ENCODE peak calls at places on chromosomes 2 and 18, in seven cellular contexts. W, I, E, T, J, N and Q are unnamed samples.

GRCh38 chr2:236875906-236876505 is 209.7 kb upstream of the COPS8 start:
- DNase-seq in W (no peak), I (peak), E (no peak), T (no peak), J (peak), N (no peak), Q (no peak)

GRCh38 chr18:11398625-11399024 is 210.8 kb upstream of the SLC35G4 start:
- DNase-seq in W (no peak), I (no peak), E (no peak), T (no peak), J (no peak), N (peak), Q (no peak)

GRCh38 chr2:96920801-96921560 is 51.1 kb upstream of the SEMA4C start:
- DNase-seq in W (no peak), I (no peak), E (no peak), T (no peak), J (no peak), N (no peak), Q (no peak)

GRCh38 chr2:28435796-28436425 is 43.3 kb downstream of the FOSL2 start:
- DNase-seq in W (no peak), I (no peak), E (no peak), T (no peak), J (no peak), N (no peak), Q (no peak)

GRCh38 chr2:162118166-162119031 is 33.6 kb downstream of the GCG start:
- DNase-seq in W (no peak), I (peak), E (no peak), T (no peak), J (peak), N (peak), Q (no peak)

GRCh38 chr2:120481446-120482194 is 135.7 kb downstream of the INHBB start:
- DNase-seq in W (no peak), I (no peak), E (peak), T (peak), J (no peak), N (no peak), Q (peak)

GRCh38 chr2:42906557-42907380 is 114.4 kb upstream of the HAAO start:
- DNase-seq in W (peak), I (peak), E (peak), T (no peak), J (peak), N (peak), Q (no peak)

GRCh38 chr2:11093467-11093866 is 61.8 kb upstream of the SLC66A3 start:
- DNase-seq in W (no peak), I (no peak), E (no peak), T (no peak), J (no peak), N (no peak), Q (no peak)

GRCh38 chr2:54767921-54768320 is 44.5 kb downstream of the EML6 start:
- DNase-seq in W (no peak), I (no peak), E (no peak), T (no peak), J (no peak), N (peak), Q (no peak)

GRCh38 chr2:227582369-227582768 is 16.3 kb upstream of the SCYGR2 start:
- DNase-seq in W (no peak), I (no peak), E (no peak), T (no peak), J (no peak), N (no peak), Q (no peak)

GRCh38 chr2:133439281-133439920 is 128.9 kb downstream of the NCKAP5 start:
- DNase-seq in W (no peak), I (no peak), E (no peak), T (no peak), J (no peak), N (no peak), Q (no peak)

GRCh38 chr2:202774104-202774503 is 97.5 kb downstream of the ICA1L start:
- DNase-seq in W (no peak), I (no peak), E (no peak), T (no peak), J (no peak), N (no peak), Q (no peak)

GRCh38 chr2:128606837-128607236 is 288.2 kb upstream of the HS6ST1 start:
- DNase-seq in W (no peak), I (no peak), E (no peak), T (peak), J (no peak), N (no peak), Q (peak)

GRCh38 chr2:9373047-9373446 is 50.3 kb downstream of the ITGB1BP1 start:
- DNase-seq in W (no peak), I (no peak), E (no peak), T (no peak), J (no peak), N (no peak), Q (no peak)

GRCh38 chr2:236775521-236775920 is 205.9 kb downstream of the ACKR3 start:
- DNase-seq in W (no peak), I (no peak), E (no peak), T (no peak), J (no peak), N (no peak), Q (no peak)

GRCh38 chr2:20674974-20675679 is 8.2 kb downstream of the GDF7 start:
- DNase-seq in W (no peak), I (peak), E (no peak), T (no peak), J (peak), N (peak), Q (no peak)

GRCh38 chr2:95728878-95729511 is 137.2 kb downstream of the TRIM43 start:
- DNase-seq in W (peak), I (peak), E (peak), T (peak), J (peak), N (peak), Q (no peak)

GRCh38 chr2:157853211-157853610 is 22.9 kb downstream of the ACVR1 start:
- DNase-seq in W (no peak), I (no peak), E (no peak), T (no peak), J (no peak), N (no peak), Q (no peak)

DNA sequence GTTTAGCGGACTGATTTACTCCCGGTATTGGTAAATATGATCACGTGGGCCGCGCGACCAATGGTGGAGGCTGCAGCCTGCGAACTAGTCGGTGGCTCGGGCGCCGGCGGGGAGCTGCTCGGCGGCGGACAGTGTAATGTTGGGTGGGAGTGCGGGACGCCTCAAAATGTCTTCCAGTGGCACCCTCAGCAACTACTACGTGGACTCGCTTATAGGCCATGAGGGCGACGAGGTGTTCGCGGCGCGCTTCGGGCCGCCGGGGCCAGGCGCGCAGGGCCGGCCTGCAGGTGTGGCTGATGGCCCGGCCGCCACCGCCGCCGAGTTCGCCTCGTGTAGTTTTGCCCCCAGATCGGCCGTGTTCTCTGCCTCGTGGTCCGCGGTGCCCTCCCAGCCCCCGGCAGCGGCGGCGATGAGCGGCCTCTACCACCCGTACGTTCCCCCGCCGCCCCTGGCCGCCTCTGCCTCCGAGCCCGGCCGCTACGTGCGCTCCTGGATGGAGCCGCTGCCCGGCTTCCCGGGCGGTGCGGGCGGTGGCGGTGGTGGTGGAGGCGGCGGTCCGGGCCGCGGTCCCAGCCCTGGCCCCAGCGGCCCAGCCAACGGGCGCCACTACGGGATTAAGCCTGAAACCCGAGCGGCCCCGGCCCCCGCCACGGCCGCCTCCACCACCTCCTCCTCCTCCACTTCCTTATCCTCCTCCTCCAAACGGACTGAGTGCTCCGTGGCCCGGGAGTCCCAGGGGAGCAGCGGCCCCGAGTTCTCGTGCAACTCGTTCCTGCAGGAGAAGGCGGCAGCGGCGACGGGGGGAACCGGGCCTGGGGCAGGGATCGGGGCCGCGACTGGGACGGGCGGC is at the start of gene HOXD9:
- DNase-seq in W (no peak), I (no peak), E (peak), T (no peak), J (peak), N (no peak), Q (no peak)
- H3K27ac ChIP-seq in W (no peak), I (no peak), E (peak), T (no peak), J (peak), N (no peak), Q (no peak)

GRCh38 chr2:218168016-218168415 is 1.3 kb upstream of the CXCR1 start:
- DNase-seq in W (no peak), I (no peak), E (no peak), T (no peak), J (no peak), N (peak), Q (no peak)

GRCh38 chr2:218169757-218170546 is 3.2 kb upstream of the CXCR1 start:
- DNase-seq in W (no peak), I (no peak), E (no peak), T (no peak), J (no peak), N (peak), Q (no peak)

GRCh38 chr2:218166791-218167190 is at the start of gene CXCR1:
- DNase-seq in W (no peak), I (no peak), E (no peak), T (no peak), J (no peak), N (no peak), Q (no peak)

GRCh38 chr2:218172808-218173207 is 6.0 kb upstream of the CXCR1 start:
- DNase-seq in W (no peak), I (no peak), E (no peak), T (no peak), J (no peak), N (no peak), Q (no peak)

GRCh38 chr2:218168635-218169462 is 2.1 kb upstream of the CXCR1 start:
- DNase-seq in W (peak), I (peak), E (peak), T (peak), J (peak), N (peak), Q (no peak)
- TF ChIP-seq CTCF in W (peak), I (peak), E (peak), T (peak), J (peak), N (peak), Q (peak)

GRCh38 chr18:61702007-61702406 is 190.8 kb downstream of the RNF152 start:
- DNase-seq in W (no peak), I (no peak), E (no peak), T (no peak), J (no peak), N (peak), Q (no peak)
- H3K27ac ChIP-seq in W (no peak), I (peak), E (no peak), T (no peak), J (no peak), N (peak), Q (peak)

DNA sequence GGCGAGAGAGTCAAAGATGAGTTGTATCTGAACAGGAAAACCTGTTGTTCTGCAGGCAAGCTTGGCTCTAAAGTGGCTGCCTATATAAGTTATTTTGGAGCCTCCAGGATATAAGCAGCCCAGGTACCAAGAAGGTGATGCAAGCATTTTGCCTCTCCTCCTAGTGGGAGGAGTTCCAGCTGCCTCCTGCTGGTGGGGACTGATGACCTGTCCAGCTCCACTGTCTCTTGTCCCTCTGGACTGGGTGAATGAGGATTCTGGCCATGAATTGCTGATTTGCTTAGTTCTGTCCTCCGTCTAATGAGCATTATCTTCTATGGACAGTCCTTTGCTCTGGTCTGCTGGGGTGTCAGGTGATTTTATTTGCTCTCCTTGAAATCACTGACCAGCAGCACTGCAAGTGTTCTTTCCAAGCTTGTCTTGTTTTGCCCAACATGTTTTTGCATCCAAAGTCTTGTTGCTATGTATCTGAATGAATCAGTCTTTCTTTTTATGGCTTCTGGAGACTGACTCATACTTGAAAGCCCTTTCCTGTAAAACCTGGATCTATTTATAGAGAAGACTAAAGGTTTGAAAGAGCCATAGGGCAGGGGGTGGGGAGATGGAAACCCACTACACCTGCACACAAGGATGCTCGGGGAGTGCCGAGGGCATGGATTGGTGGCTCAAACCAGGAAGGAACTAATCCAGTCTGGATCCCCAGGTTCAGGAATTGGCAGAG is 40.6 kb upstream of the EFHD1 start:
- DNase-seq in W (peak), I (no peak), E (no peak), T (no peak), J (no peak), N (peak), Q (no peak)
- TF ChIP-seq CTCF in W (no peak), I (no peak), E (peak), T (no peak), J (peak), N (no peak), Q (peak)

GRCh38 chr2:167353605-167354280 is 465.5 kb downstream of the XIRP2 start:
- DNase-seq in W (no peak), I (no peak), E (no peak), T (no peak), J (no peak), N (no peak), Q (no peak)
- H3K27ac ChIP-seq in W (no peak), I (no peak), E (no peak), T (no peak), J (no peak), N (no peak), Q (no peak)

DNA sequence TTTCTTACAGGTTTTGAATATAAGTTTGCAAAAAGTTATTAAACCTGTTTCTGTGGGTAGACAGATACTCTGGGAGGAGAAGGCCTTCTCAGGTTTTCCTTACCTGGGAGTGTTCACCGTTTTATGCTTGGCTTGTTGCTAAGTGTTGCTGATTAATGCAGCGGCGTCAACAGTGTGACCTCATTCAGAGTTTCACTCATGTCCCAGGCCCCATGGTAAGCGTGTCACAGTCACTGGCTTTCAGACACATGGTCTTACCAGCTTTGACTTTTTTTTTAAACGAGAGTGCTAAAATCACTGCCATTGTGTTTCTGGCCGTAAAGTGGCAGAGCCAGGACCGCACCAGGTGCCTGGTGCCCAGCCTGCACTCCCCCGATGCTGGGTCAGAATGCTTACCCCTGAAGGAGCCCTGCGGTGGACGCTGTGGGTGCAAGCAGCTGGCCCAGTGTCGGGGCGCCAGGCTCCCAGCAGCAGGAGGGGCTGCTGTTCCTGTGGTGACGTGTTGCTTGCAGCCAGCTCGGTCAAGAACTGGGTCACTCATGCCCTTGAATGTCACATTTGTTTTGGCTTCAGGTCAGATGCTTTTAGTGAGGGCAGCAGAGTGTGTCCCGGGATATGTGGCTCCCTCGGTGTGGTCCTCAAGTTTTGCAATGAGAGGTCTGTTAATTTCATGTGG is 3.5 kb downstream of the CAPN10 start:
- DNase-seq in W (no peak), I (no peak), E (no peak), T (peak), J (peak), N (no peak), Q (peak)
- TF ChIP-seq CTCF in W (no peak), I (no peak), E (no peak), T (no peak), J (no peak), N (no peak), Q (no peak)

GRCh38 chr2:47063159-47063930 is 91.8 kb downstream of the STPG4 start:
- DNase-seq in W (no peak), I (no peak), E (no peak), T (no peak), J (no peak), N (no peak), Q (no peak)

GRCh38 chr2:47065343-47065742 is 89.8 kb downstream of the STPG4 start:
- DNase-seq in W (no peak), I (no peak), E (no peak), T (no peak), J (no peak), N (no peak), Q (no peak)

GRCh38 chr2:47067788-47068407 is 87.2 kb downstream of the STPG4 start:
- DNase-seq in W (no peak), I (no peak), E (no peak), T (no peak), J (no peak), N (no peak), Q (no peak)

GRCh38 chr2:47064076-47064475 is 91.0 kb downstream of the STPG4 start:
- DNase-seq in W (no peak), I (no peak), E (no peak), T (no peak), J (no peak), N (no peak), Q (no peak)

DNA sequence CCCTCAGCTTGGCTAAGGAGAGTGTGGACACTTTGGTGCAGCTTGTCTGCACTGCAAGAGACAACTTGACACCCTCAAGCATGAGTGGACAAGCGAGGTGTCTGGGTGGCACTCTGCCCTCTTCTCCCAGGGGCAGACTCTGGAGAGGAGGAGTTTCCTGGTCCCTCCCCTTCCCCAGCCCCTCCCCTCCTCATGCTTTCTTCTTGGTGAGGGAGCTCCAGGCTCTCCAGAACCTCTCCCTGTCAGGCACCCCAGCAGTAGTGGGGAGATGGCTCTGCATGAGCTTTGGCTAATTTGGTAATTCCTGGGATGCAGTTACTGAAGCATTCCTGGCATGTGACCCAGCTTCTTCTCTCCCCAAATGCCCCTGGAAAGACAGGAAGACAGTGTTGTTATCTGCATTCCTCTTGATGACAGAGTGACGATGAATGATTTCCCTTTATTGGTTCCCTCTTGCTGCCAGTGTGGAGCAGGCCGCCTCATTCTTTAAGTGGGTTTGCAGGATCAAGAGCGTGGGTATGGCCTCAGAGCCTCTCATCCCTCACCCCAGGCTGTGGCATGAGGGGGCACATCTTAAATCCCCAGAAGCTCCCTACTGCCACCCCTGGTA is 89.2 kb downstream of the STPG4 start:
- DNase-seq in W (no peak), I (peak), E (no peak), T (no peak), J (no peak), N (peak), Q (no peak)
- H3K27ac ChIP-seq in W (no peak), I (peak), E (no peak), T (peak), J (no peak), N (peak), Q (peak)

GRCh38 chr2:18154812-18155211 is 276.3 kb downstream of the KCNS3 start:
- DNase-seq in W (no peak), I (no peak), E (no peak), T (no peak), J (no peak), N (no peak), Q (no peak)
- TF ChIP-seq CTCF in W (no peak), I (no peak), E (no peak), T (no peak), J (no peak), N (no peak), Q (no peak)

GRCh38 chr2:57726294-57726693 is 320.3 kb upstream of the VRK2 start:
- DNase-seq in W (no peak), I (no peak), E (no peak), T (no peak), J (no peak), N (no peak), Q (no peak)

DNA sequence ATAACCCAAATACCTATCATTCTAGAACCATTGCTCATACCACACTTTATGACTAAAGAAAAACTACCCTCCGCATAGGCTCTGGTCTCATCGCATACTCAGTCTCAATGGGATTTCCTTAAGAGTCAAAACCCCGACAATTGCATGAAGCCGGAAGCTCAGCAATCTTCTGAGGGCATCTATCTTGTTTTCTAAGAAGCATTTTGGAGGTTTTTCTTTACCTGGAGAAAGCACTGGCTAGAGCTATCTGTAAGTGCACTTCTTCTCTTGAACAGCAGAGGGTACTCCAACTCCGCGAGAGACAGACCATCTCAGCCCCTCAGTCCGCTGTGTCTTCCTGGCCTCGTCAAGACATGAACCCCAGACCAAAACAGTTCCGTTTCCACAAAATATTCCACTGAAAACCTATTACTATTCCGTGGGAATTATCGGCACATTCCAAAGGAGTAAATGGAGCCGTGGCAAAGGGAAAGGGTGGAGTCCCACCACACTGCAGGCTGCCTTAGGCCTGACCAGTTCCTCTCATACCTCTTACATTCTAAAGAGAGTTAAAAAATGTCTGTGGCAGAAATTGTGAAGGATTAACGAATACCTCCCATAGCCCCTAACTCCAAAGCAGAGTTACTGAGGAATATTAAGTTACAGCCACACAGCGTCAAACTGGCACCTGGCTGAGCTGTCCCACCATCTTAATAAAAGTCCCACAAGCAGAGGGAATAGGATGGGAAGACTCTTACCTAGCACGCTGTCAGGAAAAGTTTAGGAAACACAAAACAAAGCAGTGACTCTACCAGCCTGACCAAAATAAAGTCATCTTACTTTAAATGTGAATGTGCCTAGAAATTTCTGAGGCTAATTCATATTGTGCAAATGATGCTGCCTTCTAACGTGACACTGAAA is 325.6 kb upstream of the VRK2 start:
- DNase-seq in W (peak), I (no peak), E (peak), T (no peak), J (no peak), N (peak), Q (no peak)
- H3K27ac ChIP-seq in W (no peak), I (no peak), E (no peak), T (no peak), J (no peak), N (no peak), Q (no peak)

GRCh38 chr18:29439398-29439797 is 1262.5 kb upstream of the CDH2 start:
- DNase-seq in W (no peak), I (no peak), E (no peak), T (no peak), J (no peak), N (no peak), Q (no peak)
- TF ChIP-seq CTCF in W (no peak), I (no peak), E (no peak), T (no peak), J (no peak), N (peak), Q (peak)